ENCODE peak calls at places on chromosome 14, in nine cellular contexts. One of them, this sample, is unnamed. For H3K36me3 and H3K4me1, the result is how much of the 10 kb centered on the place peaks cover.

GRCh38 chr14:61673305-61673704 is 22.0 kb upstream of the HIF1A start:
- DNase-seq in pancreas: no peak
- DNase-seq in adrenal gland: no peak
- DNase-seq in thoracic aorta: no peak
- DNase-seq in iPS DF 6.9: no peak
- DNase-seq in CD4-positive, alpha-beta memory T cell: no peak
- DNase-seq in sigmoid colon: no peak
- DNase-seq in heart left ventricle: no peak
- DNase-seq in transverse colon: no peak
- DNase-seq in this sample: no peak

GRCh38 chr14:65000868-65001600 is 14.3 kb downstream of the FNTB start:
- DNase-seq in adrenal gland: no peak
- DNase-seq in iPS DF 6.9: no peak
- DNase-seq in heart left ventricle: no peak
- DNase-seq in thoracic aorta: no peak
- DNase-seq in pancreas: no peak
- DNase-seq in transverse colon: no peak
- DNase-seq in sigmoid colon: no peak
- DNase-seq in CD4-positive, alpha-beta memory T cell: no peak
- DNase-seq in this sample: no peak

GRCh38 chr14:63492391-63492790 is 50.8 kb downstream of the PPP2R5E start:
- DNase-seq in heart left ventricle: no peak
- DNase-seq in pancreas: no peak
- DNase-seq in thoracic aorta: no peak
- DNase-seq in transverse colon: no peak
- DNase-seq in iPS DF 6.9: no peak
- DNase-seq in sigmoid colon: no peak
- DNase-seq in CD4-positive, alpha-beta memory T cell: no peak
- DNase-seq in adrenal gland: no peak
- DNase-seq in this sample: no peak

GRCh38 chr14:25150934-25151790 is 101.2 kb upstream of the STXBP6 start:
- DNase-seq in adrenal gland: no peak
- DNase-seq in transverse colon: no peak
- DNase-seq in iPS DF 6.9: no peak
- DNase-seq in sigmoid colon: no peak
- DNase-seq in heart left ventricle: no peak
- DNase-seq in pancreas: no peak
- DNase-seq in CD4-positive, alpha-beta memory T cell: peak
- DNase-seq in thoracic aorta: no peak
- DNase-seq in this sample: no peak

GRCh38 chr14:68810173-68811153 is 17.6 kb upstream of the ZFP36L1 start:
- DNase-seq in CD4-positive, alpha-beta memory T cell: no peak
- DNase-seq in thoracic aorta: no peak
- DNase-seq in sigmoid colon: no peak
- DNase-seq in transverse colon: no peak
- DNase-seq in heart left ventricle: no peak
- DNase-seq in adrenal gland: no peak
- DNase-seq in pancreas: peak
- DNase-seq in iPS DF 6.9: no peak
- DNase-seq in this sample: no peak

GRCh38 chr14:44798386-44799242 is 163.1 kb downstream of the KLHL28 start:
- DNase-seq in thoracic aorta: no peak
- DNase-seq in heart left ventricle: no peak
- DNase-seq in transverse colon: no peak
- DNase-seq in adrenal gland: no peak
- DNase-seq in pancreas: no peak
- DNase-seq in CD4-positive, alpha-beta memory T cell: no peak
- DNase-seq in iPS DF 6.9: no peak
- DNase-seq in sigmoid colon: no peak
- DNase-seq in this sample: no peak

GRCh38 chr14:100872241-100872640 is 31.3 kb downstream of the RTL1 start:
- DNase-seq in adrenal gland: no peak
- DNase-seq in pancreas: no peak
- DNase-seq in transverse colon: no peak
- DNase-seq in heart left ventricle: no peak
- DNase-seq in thoracic aorta: no peak
- DNase-seq in sigmoid colon: no peak
- DNase-seq in iPS DF 6.9: no peak
- DNase-seq in CD4-positive, alpha-beta memory T cell: no peak
- DNase-seq in this sample: no peak

GRCh38 chr14:21070083-21070609 is at the start of gene ARHGEF40:
- DNase-seq in adrenal gland: peak
- DNase-seq in transverse colon: peak
- DNase-seq in sigmoid colon: no peak
- DNase-seq in CD4-positive, alpha-beta memory T cell: no peak
- DNase-seq in heart left ventricle: peak
- DNase-seq in iPS DF 6.9: no peak
- DNase-seq in thoracic aorta: no peak
- DNase-seq in pancreas: peak
- DNase-seq in this sample: peak

GRCh38 chr14:99559286-99559990 is 44.6 kb downstream of the CCDC85C start:
- DNase-seq in iPS DF 6.9: no peak
- DNase-seq in thoracic aorta: no peak
- DNase-seq in sigmoid colon: no peak
- DNase-seq in CD4-positive, alpha-beta memory T cell: no peak
- DNase-seq in adrenal gland: no peak
- DNase-seq in heart left ventricle: no peak
- DNase-seq in transverse colon: no peak
- DNase-seq in pancreas: no peak
- DNase-seq in this sample: no peak

GRCh38 chr14:35814371-35815005 is 5.4 kb upstream of the RALGAPA1 start:
- DNase-seq in pancreas: peak
- DNase-seq in iPS DF 6.9: no peak
- DNase-seq in transverse colon: peak
- DNase-seq in sigmoid colon: no peak
- DNase-seq in adrenal gland: peak
- DNase-seq in thoracic aorta: peak
- DNase-seq in CD4-positive, alpha-beta memory T cell: peak
- DNase-seq in heart left ventricle: peak
- DNase-seq in this sample: no peak

GRCh38 chr14:102849522-102850379 is 72.5 kb downstream of the TRAF3 start:
- DNase-seq in adrenal gland: no peak
- DNase-seq in transverse colon: peak
- DNase-seq in sigmoid colon: no peak
- DNase-seq in heart left ventricle: no peak
- DNase-seq in CD4-positive, alpha-beta memory T cell: no peak
- DNase-seq in pancreas: no peak
- DNase-seq in iPS DF 6.9: no peak
- DNase-seq in thoracic aorta: no peak
- DNase-seq in this sample: no peak

GRCh38 chr14:95523051-95523817 is 6.8 kb upstream of the SYNE3 start:
- DNase-seq in heart left ventricle: no peak
- DNase-seq in sigmoid colon: no peak
- DNase-seq in thoracic aorta: no peak
- DNase-seq in pancreas: no peak
- DNase-seq in iPS DF 6.9: no peak
- DNase-seq in transverse colon: no peak
- DNase-seq in CD4-positive, alpha-beta memory T cell: no peak
- DNase-seq in adrenal gland: peak
- DNase-seq in this sample: no peak

GRCh38 chr14:30257946-30258661 is 300.9 kb upstream of the G2E3 start:
- DNase-seq in CD4-positive, alpha-beta memory T cell: no peak
- DNase-seq in adrenal gland: no peak
- DNase-seq in sigmoid colon: no peak
- DNase-seq in heart left ventricle: no peak
- DNase-seq in pancreas: no peak
- DNase-seq in thoracic aorta: no peak
- DNase-seq in transverse colon: no peak
- DNase-seq in iPS DF 6.9: no peak
- DNase-seq in this sample: no peak

DNA sequence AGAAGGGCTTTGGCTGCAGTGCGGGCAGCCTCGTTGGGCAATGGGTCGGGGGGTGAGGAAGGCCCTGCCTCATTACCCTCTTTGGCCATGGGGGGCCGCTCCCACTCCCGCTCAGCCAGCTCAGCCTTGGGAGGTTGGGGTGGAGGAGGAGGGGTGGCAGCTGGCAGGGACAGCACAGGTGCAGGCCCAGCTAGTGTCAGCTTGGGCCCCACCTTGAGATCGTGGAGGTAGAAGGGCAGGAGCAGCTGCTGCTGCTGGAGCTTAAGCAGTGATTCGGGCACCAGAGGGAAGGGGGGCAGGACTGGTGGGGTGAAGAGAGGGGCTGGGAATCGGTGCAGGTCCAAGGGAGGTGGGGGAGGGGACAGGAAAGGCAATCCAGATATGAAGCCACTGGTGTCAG is 26.0 kb downstream of the ZFHX2 start:
- DNase-seq in sigmoid colon: no peak
- DNase-seq in thoracic aorta: no peak
- DNase-seq in transverse colon: no peak
- DNase-seq in adrenal gland: no peak
- DNase-seq in iPS DF 6.9: no peak
- DNase-seq in heart left ventricle: no peak
- DNase-seq in pancreas: no peak
- DNase-seq in CD4-positive, alpha-beta memory T cell: no peak
- DNase-seq in this sample: no peak
- H3K36me3 ChIP-seq in sigmoid colon: under half
- H3K36me3 ChIP-seq in thoracic aorta: under half
- H3K36me3 ChIP-seq in transverse colon: under half
- H3K36me3 ChIP-seq in adrenal gland: under half
- H3K36me3 ChIP-seq in iPS DF 6.9: under half
- H3K36me3 ChIP-seq in heart left ventricle: under half
- H3K36me3 ChIP-seq in pancreas: under half
- H3K36me3 ChIP-seq in CD4-positive, alpha-beta memory T cell: under half
- H3K36me3 ChIP-seq in this sample: half or more

DNA sequence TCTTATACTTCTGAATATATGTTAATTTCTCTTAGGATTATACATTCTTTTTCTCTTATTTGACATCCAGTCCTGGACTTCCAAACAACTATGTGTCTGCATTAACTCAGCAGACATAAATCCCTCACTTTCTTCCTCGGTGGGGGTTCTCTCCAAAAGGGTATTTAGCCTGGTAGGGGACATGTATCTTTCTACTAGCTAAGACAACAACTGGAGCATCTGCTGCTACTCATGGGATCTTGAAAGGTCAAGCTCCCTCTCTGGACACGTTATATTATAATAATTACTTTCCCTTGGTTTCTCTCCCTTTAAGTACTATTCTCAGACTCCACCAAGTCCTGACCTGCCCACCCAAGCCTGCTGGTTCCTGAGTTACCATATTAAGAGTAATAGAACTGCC is 983.7 kb upstream of the FLRT2 start:
- DNase-seq in heart left ventricle: no peak
- DNase-seq in pancreas: no peak
- DNase-seq in iPS DF 6.9: no peak
- DNase-seq in CD4-positive, alpha-beta memory T cell: no peak
- DNase-seq in adrenal gland: no peak
- DNase-seq in sigmoid colon: no peak
- DNase-seq in transverse colon: no peak
- DNase-seq in thoracic aorta: no peak
- DNase-seq in this sample: no peak
- H3K4me1 ChIP-seq in heart left ventricle: under half
- H3K4me1 ChIP-seq in pancreas: under half
- H3K4me1 ChIP-seq in iPS DF 6.9: under half
- H3K4me1 ChIP-seq in CD4-positive, alpha-beta memory T cell: under half
- H3K4me1 ChIP-seq in adrenal gland: under half
- H3K4me1 ChIP-seq in sigmoid colon: under half
- H3K4me1 ChIP-seq in transverse colon: under half
- H3K4me1 ChIP-seq in thoracic aorta: under half
- H3K4me1 ChIP-seq in this sample: under half

DNA sequence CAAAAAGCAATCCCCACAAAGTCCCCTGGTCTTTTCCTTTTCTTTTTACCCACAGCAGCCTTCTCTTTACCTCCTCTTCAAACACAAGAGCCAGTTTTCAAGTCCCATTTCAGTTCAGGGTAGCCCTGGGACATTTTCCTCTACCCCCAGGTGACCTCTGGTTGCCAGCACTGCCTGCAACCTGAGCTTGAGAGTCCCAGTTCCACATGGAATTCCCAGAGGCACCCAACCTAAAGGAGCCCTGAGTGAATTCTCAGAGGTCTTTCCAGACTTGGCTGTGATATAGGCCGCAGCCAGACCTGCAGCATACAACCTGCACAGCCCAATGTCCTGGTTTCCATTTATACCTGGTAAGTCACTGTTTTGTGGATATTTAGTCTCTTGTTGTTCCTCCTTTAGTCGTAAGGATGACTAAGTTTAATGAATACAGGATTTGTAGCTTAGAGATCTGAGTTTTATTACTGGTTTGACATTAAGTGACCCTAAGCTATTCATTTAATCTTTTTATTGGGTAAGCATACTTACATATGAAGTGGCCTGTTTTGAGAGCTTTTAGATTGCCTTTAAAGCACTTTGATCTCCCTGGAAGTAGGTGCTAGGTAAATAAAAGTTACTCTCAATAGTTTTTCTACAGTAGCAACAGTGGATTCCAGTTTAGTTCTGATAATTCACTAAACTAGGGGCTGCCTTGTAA is 159.8 kb downstream of the TGFB3 start:
- DNase-seq in heart left ventricle: no peak
- DNase-seq in thoracic aorta: no peak
- DNase-seq in iPS DF 6.9: no peak
- DNase-seq in pancreas: no peak
- DNase-seq in adrenal gland: no peak
- DNase-seq in CD4-positive, alpha-beta memory T cell: no peak
- DNase-seq in sigmoid colon: no peak
- DNase-seq in transverse colon: no peak
- DNase-seq in this sample: no peak
- H3K27ac ChIP-seq in heart left ventricle: peak
- H3K27ac ChIP-seq in thoracic aorta: peak
- H3K27ac ChIP-seq in iPS DF 6.9: no peak
- H3K27ac ChIP-seq in pancreas: peak
- H3K27ac ChIP-seq in adrenal gland: no peak
- H3K27ac ChIP-seq in CD4-positive, alpha-beta memory T cell: no peak
- H3K27ac ChIP-seq in sigmoid colon: peak
- H3K27ac ChIP-seq in transverse colon: peak
- H3K27ac ChIP-seq in this sample: peak

GRCh38 chr14:50759800-50760543 is 71.0 kb downstream of the NIN start:
- DNase-seq in heart left ventricle: no peak
- DNase-seq in pancreas: no peak
- DNase-seq in transverse colon: no peak
- DNase-seq in thoracic aorta: no peak
- DNase-seq in iPS DF 6.9: no peak
- DNase-seq in adrenal gland: no peak
- DNase-seq in sigmoid colon: no peak
- DNase-seq in CD4-positive, alpha-beta memory T cell: no peak
- DNase-seq in this sample: no peak

GRCh38 chr14:50762931-50763300 is 68.0 kb downstream of the NIN start:
- DNase-seq in heart left ventricle: no peak
- DNase-seq in sigmoid colon: no peak
- DNase-seq in CD4-positive, alpha-beta memory T cell: no peak
- DNase-seq in thoracic aorta: no peak
- DNase-seq in iPS DF 6.9: no peak
- DNase-seq in transverse colon: no peak
- DNase-seq in pancreas: no peak
- DNase-seq in adrenal gland: no peak
- DNase-seq in this sample: no peak

GRCh38 chr14:50766338-50766886 is 64.5 kb downstream of the NIN start:
- DNase-seq in thoracic aorta: no peak
- DNase-seq in iPS DF 6.9: no peak
- DNase-seq in heart left ventricle: no peak
- DNase-seq in adrenal gland: no peak
- DNase-seq in sigmoid colon: no peak
- DNase-seq in CD4-positive, alpha-beta memory T cell: no peak
- DNase-seq in pancreas: no peak
- DNase-seq in transverse colon: no peak
- DNase-seq in this sample: no peak

GRCh38 chr14:50762001-50762930 is 68.7 kb downstream of the NIN start:
- DNase-seq in heart left ventricle: no peak
- DNase-seq in thoracic aorta: no peak
- DNase-seq in iPS DF 6.9: no peak
- DNase-seq in transverse colon: no peak
- DNase-seq in CD4-positive, alpha-beta memory T cell: no peak
- DNase-seq in sigmoid colon: no peak
- DNase-seq in pancreas: no peak
- DNase-seq in adrenal gland: no peak
- DNase-seq in this sample: no peak

GRCh38 chr14:50763386-50764007 is 67.5 kb downstream of the NIN start:
- DNase-seq in heart left ventricle: no peak
- DNase-seq in thoracic aorta: no peak
- DNase-seq in sigmoid colon: no peak
- DNase-seq in adrenal gland: no peak
- DNase-seq in transverse colon: no peak
- DNase-seq in CD4-positive, alpha-beta memory T cell: no peak
- DNase-seq in pancreas: peak
- DNase-seq in iPS DF 6.9: no peak
- DNase-seq in this sample: no peak
- H3K36me3 ChIP-seq in heart left ventricle: half or more
- H3K36me3 ChIP-seq in thoracic aorta: under half
- H3K36me3 ChIP-seq in sigmoid colon: half or more
- H3K36me3 ChIP-seq in adrenal gland: under half
- H3K36me3 ChIP-seq in transverse colon: under half
- H3K36me3 ChIP-seq in CD4-positive, alpha-beta memory T cell: under half
- H3K36me3 ChIP-seq in pancreas: under half
- H3K36me3 ChIP-seq in iPS DF 6.9: under half
- H3K36me3 ChIP-seq in this sample: under half

This sample was measured in tibial nerve.